ENCODE peak calls at places on chromosome 9, in six cellular contexts. T is Panc1; S is uterus; E is tibial artery; X is CD8-positive, alpha-beta T cell; R is stomach. B is an unnamed sample.

GRCh38 chr9:68508547-68508946 is 32.1 kb downstream of the TMEM252 start:
- DNase-seq in T (no peak), S (no peak), E (no peak), X (no peak), R (no peak), B (no peak)

GRCh38 chr9:129835860-129836223 is 584 bp downstream of the USP20 start:
- DNase-seq in T (no peak), S (no peak), E (no peak), X (no peak), R (no peak), B (no peak)

GRCh38 chr9:82206490-82206889 is 217.9 kb downstream of the SPATA31D1 start:
- DNase-seq in T (no peak), S (no peak), E (no peak), X (no peak), R (no peak), B (no peak)

GRCh38 chr9:89868100-89868499 is 263.3 kb downstream of the GADD45G start:
- DNase-seq in T (no peak), S (no peak), E (no peak), X (no peak), R (no peak), B (no peak)

GRCh38 chr9:35140097-35140496 is 21.7 kb upstream of the UNC13B start:
- DNase-seq in T (no peak), S (no peak), E (no peak), X (no peak), R (no peak), B (no peak)

GRCh38 chr9:130188860-130189481 is 16.8 kb downstream of the NCS1 start:
- DNase-seq in T (no peak), S (no peak), E (no peak), X (peak; percentile 0), R (no peak), B (no peak)

GRCh38 chr9:92970467-92970923 is 23.2 kb downstream of the FGD3 start:
- DNase-seq in T (no peak), S (no peak), E (no peak), X (no peak), R (peak; percentile 8), B (no peak)

GRCh38 chr9:73701415-73702057 is 549.9 kb downstream of the ANXA1 start:
- DNase-seq in T (no peak), S (no peak), E (no peak), X (no peak), R (no peak), B (no peak)

GRCh38 chr9:98572054-98572627 is 136.6 kb downstream of the GABBR2 start:
- DNase-seq in T (no peak), S (no peak), E (no peak), X (no peak), R (no peak), B (no peak)

GRCh38 chr9:108033976-108034964 is 544.7 kb upstream of the KLF4 start:
- DNase-seq in T (no peak), S (peak; percentile 84), E (no peak), X (no peak), R (no peak), B (no peak)

GRCh38 chr9:18976368-18977238 is 56.4 kb downstream of the SAXO1 start:
- DNase-seq in T (no peak), S (no peak), E (no peak), X (no peak), R (peak; percentile 28), B (peak; percentile 34)

GRCh38 chr9:21060919-21061561 is 16.7 kb downstream of the IFNB1 start:
- DNase-seq in T (no peak), S (no peak), E (no peak), X (no peak), R (no peak), B (no peak)

GRCh38 chr9:109794361-109795012 is 14.5 kb downstream of the PALM2AKAP2 start:
- DNase-seq in T (no peak), S (no peak), E (peak; percentile 72), X (no peak), R (no peak), B (no peak)

GRCh38 chr9:135716045-135716444 is 14.1 kb downstream of the KCNT1 start:
- DNase-seq in T (no peak), S (no peak), E (no peak), X (no peak), R (no peak), B (no peak)

GRCh38 chr9:18658764-18659705 is 185.1 kb downstream of the ADAMTSL1 start:
- DNase-seq in T (no peak), S (no peak), E (no peak), X (no peak), R (no peak), B (peak; percentile 9)

GRCh38 chr9:117211280-117211679 is 203.6 kb downstream of the ASTN2 start:
- DNase-seq in T (no peak), S (no peak), E (no peak), X (no peak), R (no peak), B (no peak)

GRCh38 chr9:91180240-91180929 is 181.3 kb downstream of the AUH start:
- DNase-seq in T (no peak), S (no peak), E (no peak), X (no peak), R (peak; percentile 21), B (no peak)

GRCh38 chr9:137057545-137057944 is 3.7 kb upstream of the ENTPD2 start:
- DNase-seq in T (no peak), S (no peak), E (no peak), X (no peak), R (no peak), B (no peak)

GRCh38 chr9:116763665-116764064 is 76.6 kb downstream of the TRIM32 start:
- DNase-seq in T (no peak), S (no peak), E (no peak), X (no peak), R (no peak), B (no peak)

GRCh38 chr9:22170162-22170932 is 161.2 kb upstream of the CDKN2B start:
- DNase-seq in T (no peak), S (no peak), E (no peak), X (no peak), R (no peak), B (no peak)

GRCh38 chr9:2787065-2787464 is 56.8 kb downstream of the PUM3 start:
- DNase-seq in T (no peak), S (no peak), E (no peak), X (no peak), R (no peak), B (no peak)

GRCh38 chr9:129513856-129514496 is 106.9 kb downstream of the C9orf50 start:
- DNase-seq in T (no peak), S (no peak), E (no peak), X (no peak), R (no peak), B (no peak)

GRCh38 chr9:4894076-4894475 is 91.0 kb upstream of the JAK2 start:
- DNase-seq in T (no peak), S (no peak), E (no peak), X (no peak), R (no peak), B (no peak)

GRCh38 chr9:138040446-138041430 is 163.2 kb downstream of the CACNA1B start:
- DNase-seq in T (no peak), S (no peak), E (no peak), X (no peak), R (peak; percentile 9), B (no peak)

GRCh38 chr9:19049872-19050636 is 827 bp downstream of the RRAGA start:
- DNase-seq in T (no peak), S (no peak), E (no peak), X (no peak), R (no peak), B (no peak)

GRCh38 chr9:21964925-21965385 is 29.2 kb downstream of the CDKN2A start:
- DNase-seq in T (no peak), S (no peak), E (no peak), X (peak; percentile 67), R (peak; percentile 38), B (no peak)

GRCh38 chr9:123544007-123544827 is 188.2 kb downstream of the CRB2 start:
- DNase-seq in T (peak; percentile 10), S (no peak), E (no peak), X (no peak), R (no peak), B (peak; percentile 7)

GRCh38 chr9:16828335-16829281 is 41.9 kb downstream of the BNC2 start:
- DNase-seq in T (no peak), S (peak; percentile 23), E (peak; percentile 29), X (no peak), R (no peak), B (peak; percentile 51)

GRCh38 chr9:19551124-19551929 is 142.5 kb downstream of the ACER2 start:
- DNase-seq in T (no peak), S (no peak), E (no peak), X (no peak), R (no peak), B (no peak)

GRCh38 chr9:137301086-137301947 is 754 bp downstream of the NRARP start:
- DNase-seq in T (no peak), S (no peak), E (no peak), X (no peak), R (peak; percentile 68), B (no peak)

GRCh38 chr9:129863059-129863690 is 27.9 kb downstream of the USP20 start:
- DNase-seq in T (no peak), S (no peak), E (no peak), X (peak; percentile 75), R (peak; percentile 34), B (peak; percentile 31)

GRCh38 chr9:34171753-34172535 is 6.9 kb upstream of the UBAP1 start:
- DNase-seq in T (no peak), S (no peak), E (peak; percentile 42), X (peak; percentile 64), R (no peak), B (no peak)

GRCh38 chr9:749712-750111 is 91.8 kb upstream of the DMRT1 start:
- DNase-seq in T (no peak), S (no peak), E (no peak), X (no peak), R (no peak), B (no peak)

GRCh38 chr9:93984860-93985259 is 29.7 kb upstream of the BARX1 start:
- DNase-seq in T (no peak), S (no peak), E (no peak), X (no peak), R (peak; percentile 40), B (no peak)
- TF ChIP-seq CTCF in T (no peak), S (no peak), E (no peak), X (no peak), R (no peak), B (no peak)

GRCh38 chr9:134456740-134457315 is 130.6 kb downstream of the RXRA start:
- DNase-seq in T (no peak), S (no peak), E (no peak), X (no peak), R (no peak), B (no peak)
- H3K4me3 ChIP-seq in T (no peak overlapping the region), S (peak overlapping the region; percentile 21), E (peak overlapping the region; percentile 44), X (peak overlapping the region; percentile 60), R (no peak overlapping the region), B (no peak overlapping the region)

DNA sequence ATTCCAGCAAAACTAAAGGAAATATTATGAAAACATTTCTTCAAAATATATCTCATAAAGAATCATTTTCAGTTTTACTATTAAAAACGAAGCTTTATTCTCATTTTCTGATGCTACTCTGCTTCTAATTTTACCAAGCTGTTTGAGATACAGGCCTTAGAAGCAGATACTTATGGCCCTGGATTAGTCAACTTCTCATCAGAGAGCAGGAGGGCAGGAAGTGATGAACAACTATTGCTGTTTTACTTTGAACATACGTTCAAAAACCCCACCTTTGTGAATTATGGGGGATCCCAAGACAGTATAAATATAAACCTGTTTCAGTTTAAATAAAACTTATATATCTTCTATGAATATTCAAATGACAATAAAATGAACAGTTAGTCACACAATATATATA is 16.0 kb downstream of the MPDZ start:
- DNase-seq in T (no peak), S (no peak), E (no peak), X (no peak), R (no peak), B (no peak)
- H3K27me3 ChIP-seq in T (no peaks in the 10 kb centered on the region), S (no peaks in the 10 kb centered on the region), E (no peaks in the 10 kb centered on the region), X (no peaks in the 10 kb centered on the region), R (no peaks in the 10 kb centered on the region), B (no peaks in the 10 kb centered on the region)

GRCh38 chr9:87336407-87336806 is 161.3 kb upstream of the DAPK1 start:
- DNase-seq in T (no peak), S (no peak), E (no peak), X (no peak), R (no peak), B (no peak)
- TF ChIP-seq CTCF in T (no peak), S (no peak), E (no peak), X (no peak), R (no peak), B (no peak)

B was measured in kidney epithelial cell.